ENCODE peak calls at places on chromosomes 11 and 22, in five cellular contexts. B is left ventricle myocardium inferior, V is SHP77, X is NCI-H524, H is germinal center. S is an unnamed sample.

GRCh38 chr11:74444173-74444832 is 23.0 kb downstream of the KCNE3 start:
- DNase-seq in B (no peak), V (peak), H (no peak), X (peak), S (no peak)

GRCh38 chr22:41915035-41915782 is at the start of gene SHISA8:
- DNase-seq in B (peak), V (peak), H (peak), X (peak), S (no peak)

GRCh38 chr11:2587132-2587930 is 112.5 kb downstream of the KCNQ1OT1 start:
- DNase-seq in B (peak), V (no peak), X (no peak), H (no peak), S (no peak)

GRCh38 chr11:14380947-14381555 is 22.1 kb upstream of the RRAS2 start:
- DNase-seq in B (peak), H (peak), V (no peak), X (peak), S (peak)

GRCh38 chr11:2137202-2138071 is 1.8 kb downstream of the IGF2 start:
- DNase-seq in X (peak), V (no peak), H (no peak), B (peak), S (no peak)

GRCh38 chr11:62933285-62933684 is 12.1 kb upstream of the CHRM1 start:
- DNase-seq in V (no peak), H (no peak), B (no peak), X (no peak), S (no peak)

GRCh38 chr22:46584081-46584903 is 35.9 kb upstream of the GRAMD4 start:
- DNase-seq in H (no peak), X (no peak), B (peak), V (no peak), S (no peak)

GRCh38 chr11:3104961-3105790 is 48.0 kb upstream of the CARS1 start:
- DNase-seq in V (no peak), X (no peak), H (peak), B (no peak), S (no peak)

GRCh38 chr11:6249822-6250555 is 9.6 kb upstream of the CCKBR start:
- DNase-seq in B (peak), X (no peak), H (no peak), V (no peak), S (peak)

GRCh38 chr11:99535819-99536218 is 515.1 kb downstream of the CNTN5 start:
- DNase-seq in X (no peak), V (no peak), B (no peak), H (no peak), S (no peak)

GRCh38 chr22:48488149-48488551 is 1339.5 kb downstream of the BRD1 start:
- DNase-seq in X (peak), V (no peak), B (no peak), H (no peak), S (no peak)

GRCh38 chr22:37187891-37188761 is at the start of gene C1QTNF6:
- DNase-seq in B (peak), V (peak), X (no peak), H (no peak), S (no peak)

GRCh38 chr11:77129069-77129840 is 1.2 kb downstream of the MYO7A start:
- DNase-seq in H (no peak), X (no peak), V (no peak), B (no peak), S (no peak)

GRCh38 chr11:123461164-123461563 is 31.1 kb downstream of the GRAMD1B start:
- DNase-seq in V (no peak), B (peak), H (no peak), X (no peak), S (no peak)

GRCh38 chr22:19643448-19644313 is 70.6 kb upstream of the SEPTIN5 start:
- DNase-seq in X (no peak), B (no peak), V (no peak), H (no peak), S (peak)

GRCh38 chr11:118194835-118195627 is 18.6 kb upstream of the SCN2B start:
- DNase-seq in X (no peak), H (no peak), B (peak), V (no peak), S (no peak)

GRCh38 chr22:17369553-17370035 is 334 bp downstream of the CECR2 start:
- DNase-seq in V (peak), B (peak), X (peak), H (peak), S (no peak)

GRCh38 chr11:563812-564578 is 3.2 kb downstream of the RASSF7 start:
- DNase-seq in H (no peak), V (no peak), X (no peak), B (no peak), S (no peak)

GRCh38 chr11:102472127-102472526 is 19.6 kb upstream of the TMEM123 start:
- DNase-seq in X (no peak), H (no peak), V (no peak), B (no peak), S (no peak)

GRCh38 chr11:16613401-16614381 is 124.8 kb upstream of the C11orf58 start:
- DNase-seq in X (peak), H (peak), V (peak), B (peak), S (peak)

GRCh38 chr11:27718853-27719574 is 18.8 kb upstream of the BDNF start:
- DNase-seq in H (no peak), X (peak), B (peak), V (no peak), S (no peak)

GRCh38 chr22:36419177-36419911 is 31.6 kb upstream of the MYH9 start:
- DNase-seq in X (no peak), B (peak), H (no peak), V (no peak), S (no peak)